ENCODE peak calls at places on chromosomes 7 and 10, in six cellular contexts. I is ovary, Z is adrenal gland, J is Peyer's patch, Y is stomach, K is IMR-90. T is an unnamed sample.

GRCh38 chr7:81457858-81458522 is 311.9 kb downstream of the HGF start:
- DNase-seq in I (no peak), Z (no peak), J (no peak), Y (no peak), K (peak; percentile 56), T (no peak)

GRCh38 chr7:157874870-157875229 is 538.0 kb downstream of the DNAJB6 start:
- DNase-seq in I (no peak), Z (no peak), J (no peak), Y (no peak), K (no peak), T (no peak)

GRCh38 chr7:13414661-13415105 is 574.8 kb downstream of the ETV1 start:
- DNase-seq in I (no peak), Z (no peak), J (no peak), Y (no peak), K (no peak), T (no peak)

GRCh38 chr7:32221756-32222155 is 151.5 kb upstream of the PDE1C start:
- DNase-seq in I (no peak), Z (no peak), J (no peak), Y (no peak), K (no peak), T (peak; percentile 25)

GRCh38 chr10:117955171-117955570 is 91.6 kb downstream of the RAB11FIP2 start:
- DNase-seq in I (no peak), Z (no peak), J (no peak), Y (no peak), K (no peak), T (no peak)

GRCh38 chr7:156935250-156935649 is 14.3 kb upstream of the NOM1 start:
- DNase-seq in I (no peak), Z (no peak), J (no peak), Y (no peak), K (peak; percentile 14), T (no peak)

GRCh38 chr7:25968205-25968993 is 183.6 kb upstream of the NFE2L3 start:
- DNase-seq in I (no peak), Z (no peak), J (peak; percentile 72), Y (peak; percentile 37), K (no peak), T (no peak)

GRCh38 chr7:424961-425793 is 94.5 kb downstream of the PDGFA start:
- DNase-seq in I (no peak), Z (no peak), J (no peak), Y (no peak), K (no peak), T (no peak)

GRCh38 chr10:92111336-92111939 is 179.4 kb downstream of the CPEB3 start:
- DNase-seq in I (no peak), Z (no peak), J (no peak), Y (no peak), K (no peak), T (no peak)

GRCh38 chr10:46106410-46107255 is 60.6 kb upstream of the MSMB start:
- DNase-seq in I (no peak), Z (peak; percentile 65), J (peak; percentile 59), Y (peak; percentile 59), K (peak; percentile 12), T (peak; percentile 79)

GRCh38 chr7:90758933-90759562 is 162.9 kb downstream of the CDK14 start:
- DNase-seq in I (no peak), Z (no peak), J (no peak), Y (no peak), K (no peak), T (no peak)

GRCh38 chr7:155593455-155594162 is 47.2 kb upstream of the CNPY1 start:
- DNase-seq in I (no peak), Z (no peak), J (no peak), Y (peak; percentile 24), K (no peak), T (no peak)

GRCh38 chr7:130393095-130393494 is 12.8 kb downstream of the CPA1 start:
- DNase-seq in I (peak; percentile 57), Z (peak; percentile 56), J (no peak), Y (no peak), K (peak; percentile 80), T (no peak)

GRCh38 chr10:48468130-48468790 is 136.6 kb downstream of the ARHGAP22 start:
- DNase-seq in I (peak; percentile 22), Z (no peak), J (no peak), Y (peak; percentile 7), K (no peak), T (no peak)

GRCh38 chr10:48469516-48470020 is 135.3 kb downstream of the ARHGAP22 start:
- DNase-seq in I (peak; percentile 13), Z (peak; percentile 9), J (no peak), Y (peak; percentile 2), K (no peak), T (no peak)

GRCh38 chr10:48470893-48471805 is 133.7 kb downstream of the ARHGAP22 start:
- DNase-seq in I (peak; percentile 26), Z (no peak), J (peak; percentile 5), Y (peak; percentile 11), K (peak; percentile 68), T (no peak)

GRCh38 chr10:48468866-48469511 is 135.9 kb downstream of the ARHGAP22 start:
- DNase-seq in I (peak; percentile 24), Z (peak; percentile 11), J (no peak), Y (peak; percentile 22), K (no peak), T (no peak)

DNA sequence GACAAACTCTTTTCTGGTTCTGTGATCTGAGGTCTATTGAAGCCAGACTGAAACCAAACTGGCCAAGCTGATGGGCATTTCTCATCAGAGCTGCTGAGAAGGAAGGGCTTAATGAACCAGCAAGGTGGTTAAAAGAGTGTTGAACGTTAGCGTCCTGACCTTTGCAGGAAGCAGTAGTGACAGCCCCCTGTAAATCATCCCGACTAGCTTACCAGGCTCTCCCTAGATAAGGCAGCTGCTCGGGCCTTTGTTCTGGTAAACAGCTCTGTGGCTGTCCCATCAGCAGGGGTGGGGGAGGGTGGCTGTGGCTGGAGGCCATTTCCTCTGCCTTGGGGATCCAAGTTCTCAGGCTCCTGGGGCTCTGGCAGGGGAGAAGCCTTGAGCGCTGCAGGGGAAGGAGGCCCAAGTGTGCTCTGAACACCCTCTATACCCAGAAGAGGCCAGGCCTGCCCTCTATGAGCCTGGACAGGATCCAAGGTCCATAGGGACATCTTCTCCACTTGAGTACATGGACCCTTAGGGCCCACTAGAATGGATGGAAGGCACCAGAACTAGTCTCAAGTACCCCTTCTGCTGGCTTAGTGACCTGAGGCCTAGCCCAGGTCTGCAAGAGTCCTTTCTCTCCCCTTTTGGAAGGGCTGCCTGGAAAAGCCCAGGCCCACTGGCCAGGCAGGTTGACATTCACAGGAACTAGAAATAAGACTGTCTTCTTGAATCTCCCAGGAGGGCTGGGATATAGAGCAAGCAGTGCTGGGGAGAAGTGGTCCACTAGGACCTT is 134.6 kb downstream of the ARHGAP22 start:
- DNase-seq in I (peak; percentile 82), Z (peak; percentile 23), J (no peak), Y (peak; percentile 18), K (peak; percentile 12), T (no peak)
- TF ChIP-seq POLR2A in I (no peak), Z (no peak), J (no peak), Y (no peak), K (no peak), T (no peak)

GRCh38 chr7:107171496-107171895 is 2.7 kb downstream of the HBP1 start:
- DNase-seq in I (peak; percentile 32), Z (no peak), J (no peak), Y (no peak), K (no peak), T (no peak)

GRCh38 chr7:107167483-107168232 is 1.1 kb upstream of the HBP1 start:
- DNase-seq in I (no peak), Z (no peak), J (no peak), Y (peak; percentile 53), K (peak; percentile 90), T (no peak)

GRCh38 chr7:107170051-107170661 is 1.4 kb downstream of the HBP1 start:
- DNase-seq in I (no peak), Z (no peak), J (no peak), Y (no peak), K (no peak), T (no peak)

GRCh38 chr7:107168233-107169119 is at the start of gene HBP1:
- DNase-seq in I (peak; percentile 99), Z (peak; percentile 99), J (peak; percentile 99), Y (peak; percentile 99), K (peak; percentile 100), T (peak; percentile 100)

DNA sequence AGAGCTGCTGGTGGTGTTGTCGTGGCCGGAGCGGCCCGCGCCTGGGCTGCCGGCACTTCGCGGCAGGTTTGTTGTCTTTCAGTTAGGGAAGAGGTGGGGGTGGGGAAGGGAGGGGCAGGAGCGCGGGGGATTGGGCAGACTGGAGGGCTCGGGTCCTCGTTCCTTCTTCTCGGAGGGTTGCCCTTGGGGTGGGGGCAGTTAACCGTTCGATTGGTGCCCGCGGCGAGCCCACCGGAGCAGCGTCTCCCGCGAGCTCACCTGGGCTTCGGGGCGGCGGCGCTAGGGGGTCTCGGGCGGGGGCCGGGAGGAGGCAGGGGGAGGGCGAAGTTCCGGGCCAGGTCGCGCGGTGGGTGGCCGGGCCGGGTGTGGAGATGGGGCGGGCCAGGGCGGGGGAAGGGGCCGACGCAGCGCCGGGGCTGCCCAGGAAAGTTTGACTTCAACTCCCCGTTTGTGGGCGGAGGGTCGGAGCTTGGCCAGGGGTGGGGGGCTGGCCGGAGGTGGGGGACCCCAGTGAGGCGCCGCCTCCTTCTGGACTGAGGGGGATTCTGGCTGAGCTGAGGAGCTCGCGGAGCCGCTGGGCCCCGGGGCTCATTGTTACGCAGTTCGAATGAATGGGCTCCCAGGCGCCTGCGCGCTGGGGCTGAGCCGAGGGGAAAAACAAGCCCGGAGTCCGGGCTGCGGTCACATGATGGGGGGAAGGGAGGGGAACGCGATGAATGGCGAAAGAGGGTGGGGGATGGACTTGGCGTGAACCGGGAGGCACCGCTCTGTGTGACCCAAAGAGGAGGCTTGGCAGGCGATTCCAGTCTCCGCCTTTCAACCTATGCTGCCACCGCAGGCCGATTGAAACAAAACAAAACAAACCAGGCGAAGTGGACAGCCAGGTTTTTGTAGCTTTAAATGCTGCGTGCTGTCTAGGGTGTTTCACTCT is 582 bp downstream of the HBP1 start:
- DNase-seq in I (peak; percentile 98), Z (peak; percentile 98), J (peak; percentile 89), Y (peak; percentile 97), K (peak; percentile 96), T (peak; percentile 98)
- TF ChIP-seq POLR2A in I (peak; percentile 59), Z (peak; percentile 94), J (peak; percentile 5), Y (peak; percentile 23), K (peak; percentile 71), T (no peak)

GRCh38 chr10:133344236-133344635 is 2.9 kb upstream of the PRAP1 start:
- DNase-seq in I (no peak), Z (no peak), J (no peak), Y (no peak), K (no peak), T (no peak)
- TF ChIP-seq POLR2A in I (no peak), Z (no peak), J (no peak), Y (no peak), K (no peak), T (no peak)

DNA sequence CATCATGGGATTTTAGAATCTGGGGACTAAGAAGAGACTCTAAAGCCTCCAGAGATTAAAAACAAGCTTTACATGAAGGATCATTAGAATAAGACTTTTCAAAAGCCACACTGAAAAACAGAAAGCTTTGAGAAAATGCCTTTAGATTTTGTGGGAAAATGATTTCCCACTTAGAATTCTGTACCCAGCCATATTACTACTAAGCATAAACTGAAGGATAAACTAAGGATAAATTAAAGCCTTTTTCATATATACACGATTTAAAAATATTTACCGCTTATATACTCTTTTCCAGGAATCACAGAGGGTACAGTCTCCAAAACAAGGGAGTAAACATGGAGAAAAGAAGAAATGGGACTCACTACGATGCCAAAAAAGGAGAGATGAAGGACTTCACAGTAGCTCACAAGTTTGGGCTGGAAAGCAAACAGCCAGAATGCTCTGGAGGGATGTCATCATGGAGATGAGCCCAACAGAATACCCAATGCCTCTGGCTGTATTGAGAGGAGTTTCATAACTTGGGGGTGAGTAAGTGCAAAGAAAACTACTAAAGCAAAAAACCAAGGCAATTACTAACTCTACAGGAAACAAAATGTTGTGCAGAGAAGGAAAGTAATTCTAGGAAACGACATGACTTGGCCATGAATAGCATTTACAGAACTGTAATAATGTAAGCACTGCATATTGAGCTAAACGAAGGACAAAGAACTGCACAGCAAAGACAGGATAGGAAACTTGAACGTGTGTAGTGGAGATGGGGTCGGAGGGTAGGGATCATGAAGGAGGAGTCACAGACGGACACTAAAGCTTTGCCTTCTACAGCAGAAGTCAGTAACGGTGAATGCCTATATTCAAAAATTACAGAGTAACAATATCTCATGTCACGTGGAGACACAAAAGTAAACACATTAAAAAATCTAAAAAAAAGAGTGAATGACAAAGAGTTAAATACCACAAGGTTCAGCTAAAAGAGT is 61.4 kb upstream of the ASAH2 start:
- DNase-seq in I (no peak), Z (no peak), J (no peak), Y (no peak), K (peak; percentile 79), T (no peak)
- TF ChIP-seq POLR2A in I (no peak), Z (no peak), J (no peak), Y (no peak), K (no peak), T (no peak)

T was measured in vagina.